ENCODE peak calls at places on chromosome 19, in ten cellular contexts. One of them, this sample, is unnamed.

GRCh38 chr19:15550847-15551182 is 42.5 kb downstream of the CYP4F22 start:
- DNase-seq in GM12878: no peak
- DNase-seq in transverse colon: no peak
- DNase-seq in esophagus muscularis mucosa: no peak
- DNase-seq in K562: peak
- DNase-seq in upper lobe of left lung: no peak
- DNase-seq in HepG2: peak
- DNase-seq in GM12892: no peak
- DNase-seq in HCT116: no peak
- DNase-seq in stomach: no peak
- DNase-seq in this sample: no peak

GRCh38 chr19:29120471-29120870 is 92.5 kb downstream of the UQCRFS1 start:
- DNase-seq in HCT116: no peak
- DNase-seq in transverse colon: no peak
- DNase-seq in GM12892: no peak
- DNase-seq in GM12878: no peak
- DNase-seq in esophagus muscularis mucosa: no peak
- DNase-seq in stomach: no peak
- DNase-seq in upper lobe of left lung: no peak
- DNase-seq in K562: no peak
- DNase-seq in HepG2: no peak
- DNase-seq in this sample: no peak

GRCh38 chr19:49851456-49852259 is 699 bp downstream of the PTOV1 start:
- DNase-seq in GM12878: no peak
- DNase-seq in HepG2: no peak
- DNase-seq in K562: peak
- DNase-seq in HCT116: no peak
- DNase-seq in GM12892: no peak
- DNase-seq in esophagus muscularis mucosa: no peak
- DNase-seq in stomach: no peak
- DNase-seq in transverse colon: no peak
- DNase-seq in upper lobe of left lung: no peak
- DNase-seq in this sample: no peak

GRCh38 chr19:49017666-49018351 is 918 bp upstream of the LHB start:
- DNase-seq in esophagus muscularis mucosa: no peak
- DNase-seq in HepG2: peak
- DNase-seq in GM12892: peak
- DNase-seq in GM12878: no peak
- DNase-seq in HCT116: peak
- DNase-seq in upper lobe of left lung: peak
- DNase-seq in transverse colon: peak
- DNase-seq in stomach: peak
- DNase-seq in K562: peak
- DNase-seq in this sample: peak

GRCh38 chr19:21463449-21464105 is 41.8 kb upstream of the ZNF429 start:
- DNase-seq in transverse colon: peak
- DNase-seq in HepG2: no peak
- DNase-seq in GM12892: no peak
- DNase-seq in K562: peak
- DNase-seq in GM12878: no peak
- DNase-seq in HCT116: no peak
- DNase-seq in stomach: peak
- DNase-seq in upper lobe of left lung: peak
- DNase-seq in esophagus muscularis mucosa: no peak
- DNase-seq in this sample: no peak

GRCh38 chr19:3506384-3507340 is 551 bp downstream of the FZR1 start:
- DNase-seq in HCT116: no peak
- DNase-seq in GM12878: no peak
- DNase-seq in HepG2: no peak
- DNase-seq in transverse colon: peak
- DNase-seq in stomach: peak
- DNase-seq in esophagus muscularis mucosa: no peak
- DNase-seq in GM12892: no peak
- DNase-seq in K562: peak
- DNase-seq in upper lobe of left lung: peak
- DNase-seq in this sample: peak

GRCh38 chr19:2758601-2759313 is 18.9 kb upstream of the SLC39A3 start:
- DNase-seq in transverse colon: no peak
- DNase-seq in K562: no peak
- DNase-seq in GM12892: no peak
- DNase-seq in HCT116: no peak
- DNase-seq in esophagus muscularis mucosa: no peak
- DNase-seq in stomach: no peak
- DNase-seq in HepG2: no peak
- DNase-seq in upper lobe of left lung: no peak
- DNase-seq in GM12878: no peak
- DNase-seq in this sample: no peak

GRCh38 chr19:29712744-29713516 is 2.1 kb downstream of the C19orf12 start:
- DNase-seq in HepG2: no peak
- DNase-seq in transverse colon: no peak
- DNase-seq in GM12892: no peak
- DNase-seq in GM12878: no peak
- DNase-seq in stomach: no peak
- DNase-seq in upper lobe of left lung: no peak
- DNase-seq in HCT116: no peak
- DNase-seq in esophagus muscularis mucosa: no peak
- DNase-seq in K562: no peak
- DNase-seq in this sample: no peak

GRCh38 chr19:38658462-38659306 is 11.2 kb downstream of the ACTN4 start:
- DNase-seq in GM12892: no peak
- DNase-seq in K562: no peak
- DNase-seq in HCT116: peak
- DNase-seq in GM12878: no peak
- DNase-seq in stomach: peak
- DNase-seq in HepG2: peak
- DNase-seq in transverse colon: peak
- DNase-seq in upper lobe of left lung: peak
- DNase-seq in esophagus muscularis mucosa: no peak
- DNase-seq in this sample: no peak

DNA sequence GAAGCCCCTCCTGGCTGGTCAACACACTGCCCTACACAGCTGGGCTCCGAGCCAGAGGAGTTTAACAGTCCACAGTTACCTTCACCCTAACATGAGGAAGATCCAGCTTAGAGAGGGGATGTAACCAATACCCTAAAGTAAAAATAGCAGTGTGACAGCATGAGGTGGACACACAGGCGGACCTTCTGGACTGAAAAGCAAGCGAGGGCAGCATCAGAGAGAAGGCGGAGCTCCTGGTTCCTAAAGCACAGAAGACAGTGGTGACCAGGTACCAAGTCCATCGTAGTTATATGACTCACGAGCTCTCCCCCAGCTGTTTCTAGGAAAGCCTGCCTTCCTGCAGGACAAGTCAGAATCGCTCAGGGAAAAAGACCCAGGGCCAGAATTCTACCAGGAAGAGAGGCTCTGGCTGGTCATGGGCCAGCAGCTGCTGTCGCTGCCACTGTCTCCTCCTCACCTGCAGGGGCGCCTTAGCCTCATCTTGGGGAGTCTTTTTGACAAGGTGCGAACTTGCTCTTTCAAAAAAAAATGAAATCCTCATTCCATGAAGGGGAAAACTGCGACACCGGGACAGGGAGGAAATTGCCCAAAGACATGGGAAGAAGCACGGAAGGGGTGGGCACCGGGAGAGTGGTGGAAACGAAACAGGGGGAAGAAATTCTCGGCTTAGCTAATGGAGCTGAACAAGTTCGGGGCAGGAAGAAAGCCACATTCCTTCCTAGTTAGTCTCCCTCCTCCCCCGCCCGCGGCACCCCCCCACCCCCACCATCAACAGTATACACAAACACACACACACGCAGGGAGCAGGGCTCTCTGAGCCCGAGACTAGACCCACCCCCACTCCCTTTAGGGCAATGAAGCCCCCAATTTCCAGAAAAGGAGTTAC is 1.7 kb downstream of the ELL start:
- DNase-seq in upper lobe of left lung: peak
- DNase-seq in stomach: peak
- DNase-seq in HepG2: peak
- DNase-seq in K562: no peak
- DNase-seq in GM12892: no peak
- DNase-seq in transverse colon: peak
- DNase-seq in GM12878: no peak
- DNase-seq in HCT116: peak
- DNase-seq in esophagus muscularis mucosa: no peak
- DNase-seq in this sample: peak
- TF ChIP-seq POLR2AphosphoS5 in upper lobe of left lung: peak
- TF ChIP-seq POLR2AphosphoS5 in stomach: no peak
- TF ChIP-seq POLR2AphosphoS5 in HepG2: peak
- TF ChIP-seq POLR2AphosphoS5 in K562: no peak
- TF ChIP-seq POLR2AphosphoS5 in GM12892: no peak
- TF ChIP-seq POLR2AphosphoS5 in transverse colon: peak
- TF ChIP-seq POLR2AphosphoS5 in GM12878: no peak
- TF ChIP-seq POLR2AphosphoS5 in HCT116: peak
- TF ChIP-seq POLR2AphosphoS5 in esophagus muscularis mucosa: peak
- TF ChIP-seq POLR2AphosphoS5 in this sample: no peak

GRCh38 chr19:50998686-50999085 is 2.7 kb downstream of the KLK8 start:
- DNase-seq in GM12878: no peak
- DNase-seq in GM12892: no peak
- DNase-seq in esophagus muscularis mucosa: no peak
- DNase-seq in HCT116: no peak
- DNase-seq in K562: no peak
- DNase-seq in HepG2: no peak
- DNase-seq in transverse colon: no peak
- DNase-seq in upper lobe of left lung: no peak
- DNase-seq in stomach: no peak
- DNase-seq in this sample: no peak

GRCh38 chr19:51001495-51001894 is at the start of gene KLK8:
- DNase-seq in transverse colon: no peak
- DNase-seq in HepG2: no peak
- DNase-seq in stomach: no peak
- DNase-seq in K562: no peak
- DNase-seq in esophagus muscularis mucosa: no peak
- DNase-seq in GM12878: no peak
- DNase-seq in upper lobe of left lung: no peak
- DNase-seq in GM12892: no peak
- DNase-seq in HCT116: no peak
- DNase-seq in this sample: no peak

GRCh38 chr19:51000981-51001380 is 423 bp downstream of the KLK8 start:
- DNase-seq in GM12892: no peak
- DNase-seq in upper lobe of left lung: no peak
- DNase-seq in transverse colon: no peak
- DNase-seq in esophagus muscularis mucosa: no peak
- DNase-seq in HepG2: no peak
- DNase-seq in stomach: no peak
- DNase-seq in HCT116: no peak
- DNase-seq in GM12878: no peak
- DNase-seq in K562: peak
- DNase-seq in this sample: no peak

GRCh38 chr19:51000426-51000825 is 978 bp downstream of the KLK8 start:
- DNase-seq in transverse colon: no peak
- DNase-seq in esophagus muscularis mucosa: no peak
- DNase-seq in GM12878: no peak
- DNase-seq in HepG2: no peak
- DNase-seq in HCT116: no peak
- DNase-seq in K562: no peak
- DNase-seq in upper lobe of left lung: no peak
- DNase-seq in GM12892: no peak
- DNase-seq in stomach: no peak
- DNase-seq in this sample: no peak

GRCh38 chr19:50998061-50998460 is 3.3 kb downstream of the KLK8 start:
- DNase-seq in HCT116: no peak
- DNase-seq in upper lobe of left lung: no peak
- DNase-seq in transverse colon: no peak
- DNase-seq in K562: no peak
- DNase-seq in GM12878: no peak
- DNase-seq in GM12892: no peak
- DNase-seq in esophagus muscularis mucosa: no peak
- DNase-seq in HepG2: no peak
- DNase-seq in stomach: no peak
- DNase-seq in this sample: no peak
- TF ChIP-seq POLR2AphosphoS5 in HCT116: no peak
- TF ChIP-seq POLR2AphosphoS5 in upper lobe of left lung: no peak
- TF ChIP-seq POLR2AphosphoS5 in transverse colon: no peak
- TF ChIP-seq POLR2AphosphoS5 in K562: no peak
- TF ChIP-seq POLR2AphosphoS5 in GM12878: no peak
- TF ChIP-seq POLR2AphosphoS5 in GM12892: no peak
- TF ChIP-seq POLR2AphosphoS5 in esophagus muscularis mucosa: no peak
- TF ChIP-seq POLR2AphosphoS5 in HepG2: no peak
- TF ChIP-seq POLR2AphosphoS5 in stomach: no peak
- TF ChIP-seq POLR2AphosphoS5 in this sample: no peak

GRCh38 chr19:13097331-13098258 is 5.1 kb downstream of the LYL1 start:
- DNase-seq in esophagus muscularis mucosa: no peak
- DNase-seq in HCT116: no peak
- DNase-seq in stomach: no peak
- DNase-seq in K562: peak
- DNase-seq in HepG2: no peak
- DNase-seq in GM12878: no peak
- DNase-seq in upper lobe of left lung: peak
- DNase-seq in GM12892: no peak
- DNase-seq in transverse colon: no peak
- DNase-seq in this sample: peak

GRCh38 chr19:13100031-13100588 is 2.5 kb downstream of the LYL1 start:
- DNase-seq in transverse colon: no peak
- DNase-seq in HCT116: no peak
- DNase-seq in stomach: no peak
- DNase-seq in esophagus muscularis mucosa: no peak
- DNase-seq in HepG2: no peak
- DNase-seq in K562: no peak
- DNase-seq in GM12878: peak
- DNase-seq in GM12892: peak
- DNase-seq in upper lobe of left lung: peak
- DNase-seq in this sample: peak

GRCh38 chr19:13100871-13101589 is 1.6 kb downstream of the LYL1 start:
- DNase-seq in transverse colon: no peak
- DNase-seq in GM12878: no peak
- DNase-seq in upper lobe of left lung: peak
- DNase-seq in K562: peak
- DNase-seq in HCT116: no peak
- DNase-seq in stomach: no peak
- DNase-seq in esophagus muscularis mucosa: no peak
- DNase-seq in GM12892: no peak
- DNase-seq in HepG2: no peak
- DNase-seq in this sample: peak

GRCh38 chr19:13098291-13099072 is 4.2 kb downstream of the LYL1 start:
- DNase-seq in HCT116: no peak
- DNase-seq in upper lobe of left lung: peak
- DNase-seq in transverse colon: no peak
- DNase-seq in K562: no peak
- DNase-seq in stomach: no peak
- DNase-seq in esophagus muscularis mucosa: no peak
- DNase-seq in GM12892: no peak
- DNase-seq in HepG2: no peak
- DNase-seq in GM12878: no peak
- DNase-seq in this sample: peak

GRCh38 chr19:13099073-13099999 is 3.3 kb downstream of the LYL1 start:
- DNase-seq in transverse colon: peak
- DNase-seq in HCT116: no peak
- DNase-seq in GM12892: peak
- DNase-seq in K562: peak
- DNase-seq in stomach: peak
- DNase-seq in HepG2: no peak
- DNase-seq in upper lobe of left lung: peak
- DNase-seq in esophagus muscularis mucosa: no peak
- DNase-seq in GM12878: no peak
- DNase-seq in this sample: peak
- TF ChIP-seq POLR2AphosphoS5 in transverse colon: peak
- TF ChIP-seq POLR2AphosphoS5 in HCT116: no peak
- TF ChIP-seq POLR2AphosphoS5 in GM12892: no peak
- TF ChIP-seq POLR2AphosphoS5 in K562: no peak
- TF ChIP-seq POLR2AphosphoS5 in stomach: no peak
- TF ChIP-seq POLR2AphosphoS5 in HepG2: no peak
- TF ChIP-seq POLR2AphosphoS5 in upper lobe of left lung: peak
- TF ChIP-seq POLR2AphosphoS5 in esophagus muscularis mucosa: peak
- TF ChIP-seq POLR2AphosphoS5 in GM12878: no peak
- TF ChIP-seq POLR2AphosphoS5 in this sample: peak

GRCh38 chr19:13986348-13986904 is 19.7 kb downstream of the RFX1 start:
- DNase-seq in HepG2: no peak
- DNase-seq in GM12892: peak
- DNase-seq in transverse colon: peak
- DNase-seq in K562: no peak
- DNase-seq in stomach: peak
- DNase-seq in HCT116: no peak
- DNase-seq in esophagus muscularis mucosa: peak
- DNase-seq in upper lobe of left lung: peak
- DNase-seq in GM12878: peak
- DNase-seq in this sample: peak
- TF ChIP-seq POLR2AphosphoS5 in HepG2: no peak
- TF ChIP-seq POLR2AphosphoS5 in GM12892: peak
- TF ChIP-seq POLR2AphosphoS5 in transverse colon: no peak
- TF ChIP-seq POLR2AphosphoS5 in K562: no peak
- TF ChIP-seq POLR2AphosphoS5 in stomach: no peak
- TF ChIP-seq POLR2AphosphoS5 in HCT116: no peak
- TF ChIP-seq POLR2AphosphoS5 in esophagus muscularis mucosa: peak
- TF ChIP-seq POLR2AphosphoS5 in upper lobe of left lung: peak
- TF ChIP-seq POLR2AphosphoS5 in GM12878: peak
- TF ChIP-seq POLR2AphosphoS5 in this sample: peak

This sample was measured in HL-60.